ENCODE peak calls at places on chromosomes 12 and 14, in eight cellular contexts. O is A172, I is H54, G is A673, C is T1000, B is midbrain, R is stomach, F is heart left ventricle. Y is an unnamed sample.

GRCh38 chr14:55581011-55581806 is 1.2 kb downstream of the KTN1 start:
- DNase-seq in O (peak; percentile 22), I (no peak), G (peak; percentile 67), C (no peak), B (peak; percentile 30), R (peak; percentile 42), F (peak; percentile 80), Y (no peak)

GRCh38 chr12:85310456-85311076 is 30.5 kb downstream of the ALX1 start:
- DNase-seq in O (no peak), I (no peak), G (peak; percentile 60), C (no peak), B (no peak), R (no peak), F (no peak), Y (no peak)

GRCh38 chr14:100898935-100899840 is 4.3 kb downstream of the RTL1 start:
- DNase-seq in O (no peak), I (no peak), G (peak; percentile 51), C (no peak), B (no peak), R (no peak), F (peak; percentile 46), Y (peak; percentile 46)

GRCh38 chr14:63857467-63858030 is 4.7 kb downstream of the SYNE2 start:
- DNase-seq in O (peak; percentile 45), I (no peak), G (no peak), C (no peak), B (no peak), R (no peak), F (no peak), Y (peak; percentile 17)

GRCh38 chr12:19018302-19018980 is 111.1 kb upstream of the PLEKHA5 start:
- DNase-seq in O (peak; percentile 64), I (no peak), G (no peak), C (no peak), B (no peak), R (no peak), F (no peak), Y (no peak)

GRCh38 chr12:53324113-53324778 is 2.8 kb upstream of the AAAS start:
- DNase-seq in O (no peak), I (no peak), G (peak; percentile 22), C (no peak), B (no peak), R (peak; percentile 35), F (peak; percentile 67), Y (no peak)

GRCh38 chr12:30694971-30695326 is 720 bp downstream of the IPO8 start:
- DNase-seq in O (peak; percentile 30), I (peak; percentile 18), G (peak; percentile 43), C (no peak), B (peak; percentile 44), R (peak; percentile 40), F (no peak), Y (no peak)

GRCh38 chr14:105118646-105119409 is 49.7 kb downstream of the JAG2 start:
- DNase-seq in O (no peak), I (no peak), G (no peak), C (no peak), B (no peak), R (no peak), F (no peak), Y (no peak)

GRCh38 chr14:73997108-73997943 is 21.8 kb downstream of the ENTPD5 start:
- DNase-seq in O (no peak), I (no peak), G (no peak), C (no peak), B (no peak), R (no peak), F (no peak), Y (no peak)

GRCh38 chr12:122584177-122584576 is 57.1 kb downstream of the KNTC1 start:
- DNase-seq in O (no peak), I (no peak), G (no peak), C (no peak), B (no peak), R (no peak), F (no peak), Y (no peak)

GRCh38 chr14:21476526-21476924 is 234 bp downstream of the RAB2B start:
- DNase-seq in O (no peak), I (peak; percentile 42), G (no peak), C (no peak), B (no peak), R (peak; percentile 93), F (peak; percentile 88), Y (no peak)

GRCh38 chr14:103057028-103057371 is 349 bp downstream of the CDC42BPB start:
- DNase-seq in O (no peak), I (peak; percentile 45), G (peak; percentile 27), C (no peak), B (no peak), R (no peak), F (no peak), Y (no peak)

GRCh38 chr14:53306926-53307325 is 153.8 kb upstream of the DDHD1 start:
- DNase-seq in O (peak; percentile 11), I (peak; percentile 28), G (no peak), C (no peak), B (peak; percentile 90), R (no peak), F (no peak), Y (no peak)

GRCh38 chr12:87793134-87793533 is 236.1 kb downstream of the C12orf50 start:
- DNase-seq in O (no peak), I (no peak), G (no peak), C (no peak), B (no peak), R (no peak), F (no peak), Y (no peak)

GRCh38 chr12:131735863-131736806 is 25.2 kb downstream of the SFSWAP start:
- DNase-seq in O (no peak), I (no peak), G (no peak), C (no peak), B (peak; percentile 35), R (no peak), F (no peak), Y (no peak)

GRCh38 chr12:1932264-1932777 is 13.9 kb upstream of the CACNA2D4 start:
- DNase-seq in O (no peak), I (no peak), G (no peak), C (no peak), B (peak; percentile 76), R (peak; percentile 81), F (peak; percentile 85), Y (no peak)

GRCh38 chr12:116882742-116883141 is 1.5 kb upstream of the HRK start:
- DNase-seq in O (no peak), I (no peak), G (peak; percentile 59), C (no peak), B (peak; percentile 41), R (no peak), F (no peak), Y (no peak)

GRCh38 chr12:10941916-10942607 is 3.0 kb upstream of the TAS2R14 start:
- DNase-seq in O (peak; percentile 13), I (no peak), G (no peak), C (no peak), B (no peak), R (no peak), F (no peak), Y (no peak)

GRCh38 chr12:71426648-71427047 is 12.9 kb upstream of the LGR5 start:
- DNase-seq in O (peak; percentile 61), I (no peak), G (no peak), C (no peak), B (no peak), R (no peak), F (no peak), Y (no peak)

GRCh38 chr14:83827383-83827782 is 1702.6 kb upstream of the FLRT2 start:
- DNase-seq in O (peak; percentile 10), I (no peak), G (peak; percentile 26), C (no peak), B (no peak), R (no peak), F (no peak), Y (no peak)

GRCh38 chr12:117742721-117743120 is 226.1 kb downstream of the KSR2 start:
- DNase-seq in O (no peak), I (no peak), G (no peak), C (no peak), B (no peak), R (no peak), F (no peak), Y (no peak)

GRCh38 chr12:54419088-54419887 is at the start of gene ITGA5:
- DNase-seq in O (peak; percentile 67), I (peak; percentile 72), G (peak; percentile 69), C (peak; percentile 100), B (peak; percentile 17), R (peak; percentile 66), F (peak; percentile 88), Y (no peak)

Y was measured in DMS153.